ENCODE peak calls at places on chromosomes 11 and 22, in five cellular contexts. Y is GM06990; F is fibroblast of the aortic adventitia; I is CD4-positive, alpha-beta T cell; P is body of pancreas. K is an unnamed sample.

GRCh38 chr11:134558258-134558835 is 146.3 kb upstream of the B3GAT1 start:
- DNase-seq in Y (no peak), F (no peak), I (no peak), P (no peak), K (no peak)

GRCh38 chr11:68825603-68826002 is 16.1 kb downstream of the CPT1A start:
- DNase-seq in Y (no peak), F (no peak), I (peak), P (peak), K (no peak)

GRCh38 chr11:990101-990500 is 46.4 kb downstream of the MUC6 start:
- DNase-seq in Y (no peak), F (no peak), I (no peak), P (no peak), K (no peak)

GRCh38 chr22:19178065-19178658 is 374 bp downstream of the SLC25A1 start:
- DNase-seq in Y (peak), F (peak), I (peak), P (peak), K (peak)

GRCh38 chr11:11035331-11035730 is 177.5 kb upstream of the ZBED5 start:
- DNase-seq in Y (no peak), F (no peak), I (no peak), P (no peak), K (no peak)

GRCh38 chr11:118845369-118845768 is 38.3 kb upstream of the CXCR5 start:
- DNase-seq in Y (no peak), F (peak), I (no peak), P (no peak), K (no peak)

GRCh38 chr11:114179234-114179941 is 116.8 kb upstream of the NNMT start:
- DNase-seq in Y (no peak), F (peak), I (no peak), P (peak), K (no peak)

GRCh38 chr11:18773681-18774080 is 17.9 kb downstream of the PTPN5 start:
- DNase-seq in Y (no peak), F (no peak), I (no peak), P (no peak), K (no peak)

GRCh38 chr11:132718711-132719641 is 813.3 kb downstream of the OPCML start:
- DNase-seq in Y (no peak), F (no peak), I (peak), P (no peak), K (no peak)

GRCh38 chr11:126354631-126355323 is 709 bp upstream of the ST3GAL4 start:
- DNase-seq in Y (peak), F (no peak), I (no peak), P (no peak), K (no peak)

GRCh38 chr22:45828836-45829235 is 148.1 kb downstream of the WNT7B start:
- DNase-seq in Y (no peak), F (no peak), I (no peak), P (no peak), K (no peak)

GRCh38 chr22:40218723-40219294 is 41.1 kb downstream of the TNRC6B start:
- DNase-seq in Y (no peak), F (peak), I (no peak), P (no peak), K (no peak)

GRCh38 chr11:118275184-118275583 is 11.1 kb upstream of the MPZL2 start:
- DNase-seq in Y (no peak), F (peak), I (no peak), P (no peak), K (no peak)

GRCh38 chr11:92268546-92268945 is 43.9 kb downstream of the FAT3 start:
- DNase-seq in Y (no peak), F (no peak), I (no peak), P (no peak), K (no peak)

GRCh38 chr11:117618273-117618672 is 178.7 kb downstream of the DSCAML1 start:
- DNase-seq in Y (no peak), F (no peak), I (no peak), P (no peak), K (no peak)

GRCh38 chr11:102703826-102704493 is 1.6 kb downstream of the MMP27 start:
- DNase-seq in Y (no peak), F (no peak), I (no peak), P (no peak), K (no peak)

DNA sequence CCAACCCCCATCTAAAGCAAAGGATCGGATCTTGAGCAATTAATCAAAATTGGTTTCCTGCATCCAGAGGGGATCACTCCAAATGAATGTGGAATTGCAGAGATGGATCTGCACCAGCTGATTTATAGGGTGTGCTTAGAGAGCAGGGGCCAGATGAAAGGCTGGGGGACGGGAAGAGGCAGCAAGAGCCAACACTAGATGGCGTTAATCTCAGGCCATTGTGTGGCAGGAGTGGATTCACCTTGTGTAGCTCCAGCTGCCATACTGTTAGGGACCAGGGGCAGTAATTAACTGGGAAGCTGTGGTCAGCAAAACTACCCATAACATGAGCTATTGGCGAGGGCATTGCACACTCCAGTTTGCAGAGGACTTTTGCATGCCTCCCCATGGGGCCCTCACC is 35.6 kb downstream of the SERPINH1 start:
- DNase-seq in Y (no peak), F (peak), I (no peak), P (no peak), K (peak)
- TF ChIP-seq CTCF in Y (peak), F (peak), I (no peak), P (peak), K (no peak)

GRCh38 chr11:82080160-82080559 is 653.5 kb downstream of the FAM181B start:
- DNase-seq in Y (no peak), F (peak), I (no peak), P (no peak), K (no peak)
- TF ChIP-seq CTCF in Y (no peak), F (no peak), I (no peak), P (no peak), K (no peak)

GRCh38 chr11:62787005-62787759 is at the start of gene TMEM179B:
- DNase-seq in Y (peak), F (peak), I (peak), P (peak), K (peak)
- TF ChIP-seq CTCF in Y (peak), F (peak), I (no peak), P (peak), K (peak)

GRCh38 chr22:38422615-38423511 is 32.1 kb downstream of the KCNJ4 start:
- DNase-seq in Y (no peak), F (no peak), I (no peak), P (no peak), K (no peak)
- TF ChIP-seq CTCF in Y (no peak), F (no peak), I (no peak), P (no peak), K (no peak)

GRCh38 chr22:49403102-49403501 is 424.6 kb downstream of the BRD1 start:
- DNase-seq in Y (no peak), F (no peak), I (no peak), P (no peak), K (no peak)

GRCh38 chr22:49400136-49400865 is 427.4 kb downstream of the BRD1 start:
- DNase-seq in Y (no peak), F (no peak), I (no peak), P (no peak), K (no peak)

GRCh38 chr22:49402169-49402568 is 425.5 kb downstream of the BRD1 start:
- DNase-seq in Y (no peak), F (no peak), I (no peak), P (no peak), K (no peak)

GRCh38 chr22:49398646-49399045 is 429.0 kb downstream of the BRD1 start:
- DNase-seq in Y (no peak), F (no peak), I (no peak), P (no peak), K (no peak)

GRCh38 chr22:49400866-49401598 is 426.6 kb downstream of the BRD1 start:
- DNase-seq in Y (no peak), F (no peak), I (no peak), P (no peak), K (no peak)
- TF ChIP-seq CTCF in Y (no peak), F (no peak), I (no peak), P (no peak), K (no peak)

DNA sequence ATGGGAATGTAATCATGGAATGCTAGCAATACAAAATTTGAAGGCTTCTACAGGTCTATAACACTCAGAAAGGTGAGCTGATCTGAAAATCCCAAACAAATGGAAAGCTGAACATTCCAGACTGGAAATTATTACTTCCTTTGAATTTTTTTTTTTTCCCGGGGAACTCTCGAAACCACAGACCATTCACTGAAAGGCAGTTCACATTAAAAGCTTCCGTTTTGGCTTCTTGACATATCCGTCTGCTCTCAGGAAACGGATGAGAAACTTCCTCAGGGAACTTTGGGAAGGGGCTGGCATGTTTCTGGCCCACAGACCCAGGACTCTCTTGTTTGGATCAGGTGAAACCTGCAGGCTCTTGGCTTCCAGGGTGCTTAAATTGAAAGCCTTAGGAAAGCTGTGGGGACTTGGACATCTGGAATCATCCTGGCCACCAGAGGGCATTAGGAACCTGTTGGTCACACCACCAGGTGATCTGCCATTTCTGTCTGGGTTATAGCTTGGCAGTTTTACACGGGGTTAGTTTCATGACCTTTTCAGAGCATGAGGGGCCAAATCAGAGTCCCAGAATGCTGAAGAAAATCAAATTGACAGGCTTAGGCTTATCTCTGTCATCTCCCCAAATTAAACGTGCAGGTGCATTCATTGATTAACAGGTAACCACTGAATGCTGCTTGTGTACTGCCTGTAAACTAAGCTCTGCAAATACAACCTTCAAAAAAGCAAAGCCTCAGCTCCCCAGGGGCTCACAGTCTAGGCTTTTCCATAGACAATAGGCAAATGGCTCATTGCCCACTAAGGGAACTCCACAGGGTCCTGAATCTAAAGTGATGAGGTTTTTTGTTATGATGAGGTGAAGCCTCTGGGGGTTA is 22.7 kb upstream of the GRAMD1B start:
- DNase-seq in Y (no peak), F (peak), I (peak), P (peak), K (peak)
- TF ChIP-seq CTCF in Y (peak), F (peak), I (peak), P (peak), K (peak)

DNA sequence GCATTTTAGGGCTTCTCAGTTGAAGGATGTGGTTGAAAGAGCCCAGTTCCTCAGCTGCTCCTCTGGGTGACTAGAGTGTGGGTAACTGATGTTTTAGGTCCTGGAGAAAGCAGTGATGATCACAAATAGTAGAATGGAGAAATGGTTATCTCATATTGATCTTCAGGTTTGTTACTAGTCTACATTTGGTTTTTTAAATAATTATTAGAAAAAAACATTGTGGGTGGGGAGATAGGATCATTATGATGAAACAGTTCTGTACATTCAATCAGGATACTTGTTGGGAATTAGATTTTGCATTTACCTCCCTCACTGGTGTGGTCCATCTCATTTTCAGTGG is 24.9 kb downstream of the SREBF2 start:
- DNase-seq in Y (no peak), F (no peak), I (no peak), P (no peak), K (no peak)
- TF ChIP-seq CTCF in Y (no peak), F (no peak), I (peak), P (no peak), K (no peak)

GRCh38 chr11:77819411-77819920 is 1.1 kb downstream of the RSF1 start:
- DNase-seq in Y (peak), F (peak), I (peak), P (peak), K (peak)
- TF ChIP-seq CTCF in Y (no peak), F (peak), I (no peak), P (peak), K (no peak)

GRCh38 chr22:32020117-32020516 is 22.9 kb upstream of the SLC5A1 start:
- DNase-seq in Y (no peak), F (peak), I (no peak), P (no peak), K (no peak)
- TF ChIP-seq CTCF in Y (no peak), F (no peak), I (no peak), P (no peak), K (no peak)

GRCh38 chr11:71548716-71549151 is 514 bp downstream of the KRTAP5-9 start:
- DNase-seq in Y (no peak), F (no peak), I (no peak), P (no peak), K (no peak)
- TF ChIP-seq CTCF in Y (no peak), F (no peak), I (no peak), P (no peak), K (no peak)